ENCODE peak calls at places on chromosomes 7 and 10, in six cellular contexts. One of them, this sample, is unnamed.

GRCh38 chr7:39073432-39073831 is 95.7 kb downstream of the POU6F2 start:
- DNase-seq in lower leg skin: no peak
- DNase-seq in AG10803: no peak
- DNase-seq in central memory CD4-positive, alpha-beta T cell: no peak
- DNase-seq in DMS79: peak; percentile 46
- DNase-seq in CD8-positive, alpha-beta memory T cell: no peak
- DNase-seq in this sample: no peak

GRCh38 chr10:32377458-32378370 is 30.8 kb upstream of the EPC1 start:
- DNase-seq in central memory CD4-positive, alpha-beta T cell: peak; percentile 73
- DNase-seq in AG10803: peak; percentile 44
- DNase-seq in DMS79: no peak
- DNase-seq in CD8-positive, alpha-beta memory T cell: no peak
- DNase-seq in lower leg skin: no peak
- DNase-seq in this sample: no peak

GRCh38 chr10:22988581-22989360 is 60.9 kb downstream of the ARMC3 start:
- DNase-seq in central memory CD4-positive, alpha-beta T cell: peak; percentile 71
- DNase-seq in lower leg skin: no peak
- DNase-seq in CD8-positive, alpha-beta memory T cell: peak; percentile 43
- DNase-seq in AG10803: peak; percentile 50
- DNase-seq in DMS79: peak; percentile 6
- DNase-seq in this sample: peak; percentile 73

GRCh38 chr7:21960922-21961321 is 15.2 kb upstream of the CDCA7L start:
- DNase-seq in DMS79: no peak
- DNase-seq in lower leg skin: no peak
- DNase-seq in CD8-positive, alpha-beta memory T cell: no peak
- DNase-seq in AG10803: peak; percentile 74
- DNase-seq in central memory CD4-positive, alpha-beta T cell: no peak
- DNase-seq in this sample: no peak

GRCh38 chr7:17781491-17782215 is 158.6 kb downstream of the SNX13 start:
- DNase-seq in DMS79: no peak
- DNase-seq in AG10803: peak; percentile 13
- DNase-seq in CD8-positive, alpha-beta memory T cell: no peak
- DNase-seq in central memory CD4-positive, alpha-beta T cell: no peak
- DNase-seq in lower leg skin: no peak
- DNase-seq in this sample: no peak

GRCh38 chr7:135111379-135111778 is 36.5 kb upstream of the TMEM140 start:
- DNase-seq in DMS79: no peak
- DNase-seq in lower leg skin: no peak
- DNase-seq in central memory CD4-positive, alpha-beta T cell: no peak
- DNase-seq in CD8-positive, alpha-beta memory T cell: no peak
- DNase-seq in AG10803: no peak
- DNase-seq in this sample: no peak

GRCh38 chr10:26048756-26049155 is 114.7 kb downstream of the MYO3A start:
- DNase-seq in lower leg skin: no peak
- DNase-seq in DMS79: no peak
- DNase-seq in central memory CD4-positive, alpha-beta T cell: no peak
- DNase-seq in CD8-positive, alpha-beta memory T cell: no peak
- DNase-seq in AG10803: no peak
- DNase-seq in this sample: no peak

GRCh38 chr7:93921607-93922446 is at the start of gene GNG11:
- DNase-seq in AG10803: peak; percentile 77
- DNase-seq in DMS79: peak; percentile 8
- DNase-seq in lower leg skin: peak; percentile 96
- DNase-seq in CD8-positive, alpha-beta memory T cell: no peak
- DNase-seq in central memory CD4-positive, alpha-beta T cell: no peak
- DNase-seq in this sample: peak; percentile 35

GRCh38 chr10:71351628-71352319 is 32.7 kb downstream of the SLC29A3 start:
- DNase-seq in lower leg skin: peak; percentile 89
- DNase-seq in CD8-positive, alpha-beta memory T cell: no peak
- DNase-seq in central memory CD4-positive, alpha-beta T cell: no peak
- DNase-seq in AG10803: no peak
- DNase-seq in DMS79: no peak
- DNase-seq in this sample: no peak

GRCh38 chr10:102208311-102209035 is 17.6 kb upstream of the ELOVL3 start:
- DNase-seq in CD8-positive, alpha-beta memory T cell: no peak
- DNase-seq in lower leg skin: no peak
- DNase-seq in central memory CD4-positive, alpha-beta T cell: no peak
- DNase-seq in AG10803: no peak
- DNase-seq in DMS79: no peak
- DNase-seq in this sample: no peak

GRCh38 chr10:61750943-61751471 is 88.3 kb downstream of the CABCOCO1 start:
- DNase-seq in DMS79: no peak
- DNase-seq in CD8-positive, alpha-beta memory T cell: peak; percentile 29
- DNase-seq in central memory CD4-positive, alpha-beta T cell: peak; percentile 53
- DNase-seq in lower leg skin: peak; percentile 85
- DNase-seq in AG10803: peak; percentile 70
- DNase-seq in this sample: peak; percentile 77

GRCh38 chr10:70418229-70418628 is 14.3 kb downstream of the EIF4EBP2 start:
- DNase-seq in AG10803: peak; percentile 29
- DNase-seq in CD8-positive, alpha-beta memory T cell: no peak
- DNase-seq in DMS79: no peak
- DNase-seq in central memory CD4-positive, alpha-beta T cell: no peak
- DNase-seq in lower leg skin: no peak
- DNase-seq in this sample: no peak